ENCODE peak calls at places on chromosomes 1 and 21, in eight cellular contexts. N is HCT116, J is astrocyte, E is neural progenitor cell, Y is fibroblast of lung, X is PC-9, M is K562, C is PC-3. P is an unnamed sample.

GRCh38 chr1:80363689-80364475 is 1357.4 kb upstream of the ADGRL4 start:
- DNase-seq in X (no peak), N (no peak), E (no peak), M (no peak), Y (peak), J (peak), C (peak), P (no peak)

GRCh38 chr1:1194723-1195122 is 11.7 kb downstream of the TNFRSF18 start:
- DNase-seq in M (no peak), N (no peak), X (no peak), J (no peak), Y (no peak), C (no peak), E (no peak), P (peak)

GRCh38 chr1:75707191-75707590 is 17.3 kb upstream of the ACADM start:
- DNase-seq in M (peak), E (no peak), Y (no peak), N (no peak), C (peak), X (peak), J (no peak), P (peak)

GRCh38 chr1:235142991-235143390 is 14.4 kb upstream of the TOMM20 start:
- DNase-seq in C (no peak), J (no peak), X (no peak), Y (no peak), N (no peak), M (no peak), E (no peak), P (no peak)

GRCh38 chr1:241934181-241934815 is 23.3 kb upstream of the BECN2 start:
- DNase-seq in E (peak), C (no peak), M (no peak), X (no peak), N (no peak), Y (peak), J (peak), P (peak)

GRCh38 chr1:27074175-27074780 is 61.6 kb upstream of the TENT5B start:
- DNase-seq in X (no peak), Y (no peak), N (no peak), J (no peak), M (peak), C (peak), E (no peak), P (no peak)

GRCh38 chr21:29074007-29074376 is 544 bp upstream of the CCT8 start:
- DNase-seq in Y (no peak), J (no peak), C (no peak), M (no peak), E (no peak), N (no peak), X (no peak), P (no peak)

GRCh38 chr1:81254560-81254959 is 546.2 kb upstream of the ADGRL2 start:
- DNase-seq in J (no peak), M (no peak), C (peak), N (peak), X (no peak), E (no peak), Y (no peak), P (peak)

GRCh38 chr1:30611741-30612309 is 111.6 kb downstream of the MATN1 start:
- DNase-seq in N (no peak), M (no peak), J (no peak), Y (no peak), E (peak), X (no peak), C (no peak), P (peak)

GRCh38 chr1:19453843-19454242 is 31.5 kb downstream of the CAPZB start:
- DNase-seq in X (no peak), J (no peak), C (no peak), M (no peak), Y (no peak), E (no peak), N (no peak), P (no peak)

GRCh38 chr1:94828251-94828650 is 8.1 kb downstream of the SLC44A3 start:
- DNase-seq in X (no peak), C (peak), M (no peak), Y (peak), J (no peak), N (no peak), E (no peak), P (no peak)

GRCh38 chr1:107877092-107877491 is 87.9 kb downstream of the VAV3 start:
- DNase-seq in M (no peak), Y (peak), C (no peak), N (no peak), J (peak), E (no peak), X (no peak), P (no peak)

GRCh38 chr1:205313681-205314308 is 7.8 kb downstream of the NUAK2 start:
- DNase-seq in M (no peak), N (no peak), E (peak), J (peak), C (no peak), X (no peak), Y (peak), P (peak)

GRCh38 chr1:174958396-174958795 is 41.4 kb upstream of the CACYBP start:
- DNase-seq in Y (peak), J (peak), M (no peak), N (no peak), C (no peak), E (no peak), X (no peak), P (no peak)

GRCh38 chr1:81287681-81288080 is 513.1 kb upstream of the ADGRL2 start:
- DNase-seq in Y (no peak), M (no peak), N (no peak), E (no peak), J (no peak), C (no peak), X (no peak), P (no peak)

GRCh38 chr1:84841971-84842370 is 51.0 kb downstream of the LPAR3 start:
- DNase-seq in M (no peak), Y (no peak), X (no peak), E (no peak), J (no peak), N (no peak), C (no peak), P (no peak)
- H2AFZ ChIP-seq in M (no peak), Y (no peak), X (no peak), E (no peak), J (no peak), N (no peak), C (no peak), P (no peak)

GRCh38 chr1:207282049-207282448 is 39.4 kb upstream of the CD55 start:
- DNase-seq in J (peak), E (no peak), N (no peak), Y (peak), M (no peak), X (no peak), C (peak), P (no peak)
- H2AFZ ChIP-seq in J (no peak), E (no peak), N (no peak), Y (no peak), M (no peak), X (no peak), C (no peak), P (no peak)

GRCh38 chr1:8966606-8967005 is 20.9 kb downstream of the CA6 start:
- DNase-seq in C (no peak), X (no peak), Y (no peak), J (no peak), M (no peak), N (no peak), E (no peak), P (no peak)
- H2AFZ ChIP-seq in C (no peak), X (no peak), Y (no peak), J (no peak), M (no peak), N (no peak), E (no peak), P (no peak)

DNA sequence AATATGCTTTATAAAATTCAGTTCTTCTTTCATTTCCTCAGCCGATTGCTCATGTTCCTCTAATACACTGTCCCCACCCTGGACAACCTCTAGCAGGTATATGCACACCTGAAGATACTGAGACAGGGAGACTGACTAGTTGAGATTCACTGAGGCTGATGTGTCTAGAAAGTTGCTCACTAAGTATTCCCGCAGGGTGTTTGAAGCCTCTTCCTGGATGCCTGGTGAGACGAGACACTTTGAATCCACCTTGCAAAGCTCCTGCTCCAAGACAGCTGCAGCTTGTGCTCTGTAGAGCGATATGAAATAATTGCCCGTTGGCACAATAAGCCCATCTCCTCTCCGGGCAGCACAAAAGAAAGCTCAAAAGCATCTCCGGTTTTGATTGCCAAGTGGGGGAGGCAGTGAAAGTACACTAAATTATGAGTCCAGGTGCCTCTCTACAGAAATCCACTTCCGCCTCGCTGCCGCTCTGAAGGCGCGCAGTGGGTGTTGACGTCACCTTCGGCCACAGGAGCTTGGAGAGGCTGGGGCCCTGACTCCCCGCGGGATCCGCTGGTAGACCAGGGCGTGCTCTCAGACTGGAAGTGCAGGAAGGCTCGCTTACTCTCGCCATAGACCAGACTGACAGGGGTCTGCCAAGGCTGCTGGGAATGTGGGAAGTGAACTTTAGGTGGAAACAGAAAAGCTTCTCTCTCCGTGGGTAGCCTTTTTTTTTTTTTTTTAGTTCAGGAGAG is 46.3 kb downstream of the GPA33 start:
- DNase-seq in J (peak), N (no peak), E (no peak), Y (peak), M (peak), X (peak), C (peak), P (peak)
- H2AFZ ChIP-seq in J (peak), N (no peak), E (no peak), Y (no peak), M (peak), X (peak), C (peak), P (peak)

GRCh38 chr1:40251456-40251855 is 3.7 kb downstream of the TMCO2 start:
- DNase-seq in C (no peak), X (no peak), J (no peak), E (no peak), M (no peak), Y (no peak), N (no peak), P (no peak)
- H2AFZ ChIP-seq in C (no peak), X (no peak), J (no peak), E (no peak), M (peak), Y (no peak), N (no peak), P (peak)

DNA sequence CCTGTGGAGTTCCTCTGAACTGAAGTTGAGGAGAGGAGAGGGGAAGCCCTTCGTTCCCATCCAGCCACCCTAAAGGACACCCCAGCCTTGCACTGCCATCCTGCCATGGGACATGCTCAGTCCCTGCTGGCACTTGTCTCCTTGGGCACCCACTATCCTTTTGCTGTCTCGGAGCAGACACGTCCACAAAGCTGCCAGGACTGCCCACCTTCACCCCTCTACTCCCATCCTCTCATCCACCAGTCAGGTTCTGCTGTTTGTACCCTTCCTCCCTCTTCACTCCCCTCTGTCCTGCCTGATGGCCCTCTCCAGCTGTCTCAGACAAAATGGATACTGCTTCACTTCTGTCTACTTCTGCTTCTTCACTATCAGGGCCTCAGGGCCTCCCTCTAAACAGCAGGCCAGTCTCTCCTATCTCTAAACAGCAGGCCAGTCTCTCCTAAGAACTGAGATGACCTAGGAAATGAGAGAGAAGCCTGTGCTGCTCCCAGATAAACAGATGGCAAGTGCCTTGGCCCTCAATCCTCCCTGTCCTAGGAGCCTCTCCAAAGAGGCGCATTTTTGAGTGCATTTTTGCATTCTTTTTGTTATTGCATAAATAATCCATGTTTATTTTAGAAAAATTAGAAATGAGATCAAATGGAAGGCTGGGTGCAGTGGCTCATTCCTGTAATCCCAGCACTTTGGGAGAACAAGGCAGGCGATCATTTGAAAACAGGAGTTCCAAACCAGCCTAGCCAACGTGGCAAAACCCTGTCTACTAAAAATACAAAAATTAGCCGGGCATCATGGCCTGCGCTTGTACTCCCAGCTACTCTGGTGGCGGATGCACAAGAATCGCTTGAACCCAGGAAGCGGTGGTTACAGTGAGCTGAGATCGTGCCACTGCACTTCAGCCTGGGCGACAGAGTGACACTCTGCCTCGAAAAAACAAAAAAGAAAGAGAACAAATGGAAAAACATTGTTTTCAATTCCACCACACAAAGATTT is 4.4 kb upstream of the PYCR2 start:
- DNase-seq in M (peak), N (no peak), J (no peak), E (no peak), Y (no peak), X (no peak), C (no peak), P (no peak)
- H2AFZ ChIP-seq in M (peak), N (no peak), J (no peak), E (peak), Y (peak), X (peak), C (peak), P (peak)

GRCh38 chr1:214416417-214417212 is 134.8 kb downstream of the PTPN14 start:
- DNase-seq in Y (peak), N (no peak), M (no peak), J (peak), X (no peak), C (peak), E (no peak), P (no peak)

GRCh38 chr1:214415131-214415530 is 134.2 kb downstream of the SMYD2 start:
- DNase-seq in X (no peak), N (no peak), Y (no peak), E (no peak), C (no peak), M (no peak), J (no peak), P (no peak)

GRCh38 chr1:214414691-214415090 is 133.7 kb downstream of the SMYD2 start:
- DNase-seq in Y (no peak), N (no peak), J (no peak), E (no peak), X (no peak), C (no peak), M (no peak), P (no peak)

GRCh38 chr1:214417545-214418210 is 133.7 kb downstream of the PTPN14 start:
- DNase-seq in J (no peak), Y (no peak), N (no peak), C (no peak), X (no peak), M (no peak), E (no peak), P (no peak)

GRCh38 chr1:214413315-214413714 is 132.4 kb downstream of the SMYD2 start:
- DNase-seq in X (no peak), Y (peak), J (no peak), M (no peak), E (no peak), C (no peak), N (no peak), P (no peak)
- H2AFZ ChIP-seq in X (no peak), Y (no peak), J (no peak), M (no peak), E (no peak), C (no peak), N (no peak), P (no peak)